ENCODE peak calls at places on chromosomes 7 and 10, in nine cellular contexts. O is stimulated activated CD8-positive, alpha-beta memory T cell treated with anti-CD3 and anti-CD28 coated beads, Interleukin-4, amount 100 ng/mL, for 24 hours; X is stimulated activated CD4-positive, alpha-beta T cell treated with anti-CD3 and anti-CD28 coated beads, Interleukin-2, amount 100 ng/mL, for 48 hours; M is posterior vena cava; Z is EL; D is choroid plexus epithelial cell; P is OCI-LY7; Q is NK-92 treated with Interleukin-12 subunit alpha and Interleukin-12 subunit beta, amount 100 ng/mL, for 24 hours; E is smooth muscle cell of the brain vasculature. V is an unnamed sample.

GRCh38 chr10:103238506-103239252 is 7.0 kb upstream of the RPEL1 start:
- DNase-seq in D (peak), E (no peak), O (no peak), P (no peak), Z (peak), Q (no peak), X (no peak), M (no peak), V (no peak)

GRCh38 chr7:99644436-99644835 is 27.7 kb downstream of the ZSCAN25 start:
- DNase-seq in Z (peak), E (no peak), Q (no peak), D (no peak), X (no peak), O (no peak), M (no peak), P (no peak), V (no peak)

GRCh38 chr10:11292576-11293302 is 275.1 kb downstream of the CELF2 start:
- DNase-seq in P (no peak), O (no peak), D (no peak), Z (no peak), E (no peak), M (peak), X (no peak), Q (no peak), V (no peak)

GRCh38 chr7:30936650-30937245 is 25.1 kb downstream of the AQP1 start:
- DNase-seq in M (peak), O (no peak), E (no peak), P (no peak), Q (no peak), Z (no peak), X (no peak), D (no peak), V (no peak)

GRCh38 chr10:93334901-93335312 is 147.2 kb downstream of the MYOF start:
- DNase-seq in P (no peak), M (no peak), E (no peak), Z (peak), Q (no peak), O (no peak), D (no peak), X (no peak), V (no peak)

GRCh38 chr10:132418520-132419416 is 21.8 kb downstream of the PWWP2B start:
- DNase-seq in D (no peak), Z (no peak), E (no peak), X (no peak), O (no peak), Q (no peak), P (peak), M (no peak), V (no peak)

GRCh38 chr7:131109011-131109756 is 218.5 kb upstream of the MKLN1 start:
- DNase-seq in O (no peak), Q (no peak), P (no peak), D (peak), X (no peak), M (no peak), Z (peak), E (no peak), V (peak)

GRCh38 chr7:47498229-47499056 is 83.5 kb downstream of the TNS3 start:
- DNase-seq in M (no peak), X (no peak), P (peak), E (no peak), D (no peak), Q (no peak), O (no peak), Z (no peak), V (peak)

GRCh38 chr7:40622830-40623507 is 488.2 kb downstream of the SUGCT start:
- DNase-seq in Q (no peak), E (no peak), D (no peak), M (no peak), P (no peak), O (no peak), X (no peak), Z (no peak), V (no peak)

GRCh38 chr10:100183482-100183881 is 2.3 kb downstream of the ERLIN1 start:
- DNase-seq in Q (no peak), D (peak), Z (no peak), M (no peak), E (no peak), X (no peak), P (peak), O (no peak), V (no peak)

GRCh38 chr7:130667593-130668257 is 823 bp downstream of the COPG2 start:
- DNase-seq in X (no peak), D (no peak), Z (peak), E (no peak), O (no peak), Q (no peak), M (peak), P (no peak), V (peak)

GRCh38 chr10:90614631-90615030 is 243.2 kb downstream of the HTR7 start:
- DNase-seq in Q (no peak), P (no peak), X (no peak), Z (no peak), E (peak), O (no peak), M (no peak), D (no peak), V (no peak)

V was measured in MM.1S.